ENCODE peak calls at places on chromosome 16, in four cellular contexts. A is T47D, F is HCT116, O is GM12878. E is an unnamed sample.

GRCh38 chr16:7086842-7087616 is 245.6 kb upstream of the RBFOX1 start:
- DNase-seq in A (peak), F (no peak), O (no peak), E (peak)

GRCh38 chr16:66948034-66948821 is 12.8 kb upstream of the CES3 start:
- DNase-seq in A (no peak), F (no peak), O (no peak), E (no peak)

GRCh38 chr16:46650224-46650623 is 29.0 kb upstream of the SHCBP1 start:
- DNase-seq in A (no peak), F (no peak), O (no peak), E (no peak)

GRCh38 chr16:88413231-88413630 is 30.5 kb downstream of the ZNF469 start:
- DNase-seq in A (no peak), F (no peak), O (no peak), E (no peak)

GRCh38 chr16:24847358-24847664 is 1.5 kb downstream of the SLC5A11 start:
- DNase-seq in A (no peak), F (no peak), O (no peak), E (no peak)

GRCh38 chr16:87499189-87499486 is 6.3 kb upstream of the ZCCHC14 start:
- DNase-seq in A (no peak), F (no peak), O (no peak), E (no peak)

GRCh38 chr16:54934536-54935410 is 4.1 kb downstream of the IRX5 start:
- DNase-seq in A (peak), F (no peak), O (no peak), E (no peak)

GRCh38 chr16:30121741-30122620 is 1.0 kb downstream of the MAPK3 start:
- DNase-seq in A (no peak), F (no peak), O (no peak), E (no peak)

GRCh38 chr16:87602005-87602790 is at the start of gene JPH3:
- DNase-seq in A (no peak), F (no peak), O (no peak), E (no peak)

GRCh38 chr16:76665571-76666275 is 388.5 kb downstream of the CNTNAP4 start:
- DNase-seq in A (no peak), F (no peak), O (no peak), E (no peak)

GRCh38 chr16:1990336-1991134 is 765 bp downstream of the SYNGR3 start:
- DNase-seq in A (no peak), F (no peak), O (no peak), E (peak)

GRCh38 chr16:89295915-89296314 is 78.4 kb downstream of the ZNF778 start:
- DNase-seq in A (no peak), F (no peak), O (no peak), E (no peak)

GRCh38 chr16:22641030-22641671 is 130.5 kb downstream of the NPIPB5 start:
- DNase-seq in A (peak), F (peak), O (no peak), E (no peak)

GRCh38 chr16:89096768-89097527 is 3.3 kb downstream of the ACSF3 start:
- DNase-seq in A (no peak), F (no peak), O (no peak), E (no peak)

GRCh38 chr16:50611332-50611934 is 63.2 kb downstream of the NKD1 start:
- DNase-seq in A (no peak), F (no peak), O (no peak), E (peak)

GRCh38 chr16:23148166-23148512 is 1.1 kb downstream of the USP31 start:
- DNase-seq in A (no peak), F (no peak), O (no peak), E (no peak)

GRCh38 chr16:31138621-31139578 is 3.4 kb upstream of the PRSS8 start:
- DNase-seq in A (no peak), F (peak), O (no peak), E (peak)

GRCh38 chr16:13961099-13961811 is 41.3 kb downstream of the ERCC4 start:
- DNase-seq in A (no peak), F (no peak), O (no peak), E (peak)

GRCh38 chr16:11204513-11205047 is 51.4 kb downstream of the SOCS1 start:
- DNase-seq in A (no peak), F (no peak), O (no peak), E (no peak)

GRCh38 chr16:9345046-9345445 is 253.6 kb downstream of the HAPSTR1 start:
- DNase-seq in A (no peak), F (no peak), O (no peak), E (no peak)

GRCh38 chr16:82119405-82119804 is 50.6 kb downstream of the MPHOSPH6 start:
- DNase-seq in A (no peak), F (no peak), O (no peak), E (no peak)

GRCh38 chr16:49698931-49699715 is 156.8 kb downstream of the ZNF423 start:
- DNase-seq in A (no peak), F (no peak), O (no peak), E (no peak)

GRCh38 chr16:55875273-55875672 is at the start of gene CES5A:
- DNase-seq in A (no peak), F (no peak), O (no peak), E (no peak)

GRCh38 chr16:2710711-2711231 is 9.3 kb downstream of the PRSS27 start:
- DNase-seq in A (no peak), F (no peak), O (no peak), E (no peak)

GRCh38 chr16:83701494-83701893 is 106.3 kb upstream of the HSBP1 start:
- DNase-seq in A (peak), F (no peak), O (no peak), E (peak)

GRCh38 chr16:22296225-22297113 is 740 bp upstream of the POLR3E start:
- DNase-seq in A (no peak), F (no peak), O (peak), E (peak)

GRCh38 chr16:84356591-84357116 is 11.7 kb upstream of the ATP2C2 start:
- DNase-seq in A (peak), F (no peak), O (no peak), E (peak)

GRCh38 chr16:54503436-54503835 is 216.8 kb upstream of the IRX3 start:
- DNase-seq in A (no peak), F (no peak), O (no peak), E (no peak)

GRCh38 chr16:23195415-23195978 is 13.0 kb downstream of the SCNN1G start:
- DNase-seq in A (no peak), F (no peak), O (no peak), E (no peak)

GRCh38 chr16:67989322-67990017 is 9.2 kb upstream of the DPEP3 start:
- DNase-seq in A (no peak), F (no peak), O (no peak), E (no peak)
- TF ChIP-seq JUND in A (no peak), F (no peak), O (no peak), E (no peak)

GRCh38 chr16:70432304-70432799 is 6.5 kb downstream of the ST3GAL2 start:
- DNase-seq in A (no peak), F (no peak), O (no peak), E (no peak)

GRCh38 chr16:70429888-70430666 is 8.8 kb downstream of the ST3GAL2 start:
- DNase-seq in A (no peak), F (no peak), O (peak), E (no peak)

GRCh38 chr16:70432800-70433455 is 6.0 kb downstream of the ST3GAL2 start:
- DNase-seq in A (no peak), F (no peak), O (no peak), E (no peak)

GRCh38 chr16:70428178-70428998 is 10.5 kb downstream of the ST3GAL2 start:
- DNase-seq in A (no peak), F (peak), O (peak), E (peak)

DNA sequence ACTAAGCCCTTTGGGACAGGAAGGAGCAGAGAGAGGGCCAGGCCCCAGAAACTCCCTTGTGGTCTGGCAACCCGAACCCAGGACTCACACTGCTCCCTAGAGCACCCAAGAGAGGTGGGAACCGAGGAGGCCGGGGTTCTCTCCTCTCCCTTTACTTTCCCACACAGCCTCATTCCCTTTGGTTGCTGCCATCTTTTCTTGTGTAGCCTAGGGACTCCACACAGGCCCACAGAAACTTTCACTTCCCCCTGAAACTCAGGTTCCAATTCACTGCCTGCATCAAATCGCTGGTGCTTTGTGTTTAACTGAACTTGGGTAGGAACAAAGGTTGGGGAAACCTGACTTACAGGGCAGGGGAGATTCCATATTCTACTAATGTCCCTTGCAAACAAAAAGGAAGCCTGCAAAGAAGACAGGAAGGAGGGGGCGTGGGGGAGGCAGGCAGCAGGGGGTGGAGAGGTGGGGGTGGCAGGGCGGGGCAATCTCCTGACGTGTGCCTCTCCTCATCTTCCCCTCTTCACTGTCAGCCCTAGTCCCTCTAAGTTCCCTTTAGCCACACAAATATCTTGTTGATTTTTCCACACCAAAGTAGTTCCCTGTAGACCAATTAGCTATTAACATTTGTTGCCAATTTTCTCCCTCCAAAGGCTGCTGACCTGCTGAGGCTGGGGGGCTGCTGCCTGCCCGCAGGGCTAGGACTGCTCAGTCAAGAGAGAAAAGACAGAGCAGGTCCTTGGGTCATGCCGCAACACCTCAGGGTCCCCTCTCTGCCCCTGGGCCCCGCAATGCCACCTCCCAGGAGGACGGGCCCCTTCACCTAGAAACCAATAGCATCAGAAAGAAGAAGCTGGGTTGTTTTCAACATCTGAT is 8.0 kb downstream of the ST3GAL2 start:
- DNase-seq in A (no peak), F (no peak), O (peak), E (peak)
- TF ChIP-seq JUND in A (no peak), F (no peak), O (no peak), E (no peak)

GRCh38 chr16:4117250-4117578 is 972 bp upstream of the ADCY9 start:
- DNase-seq in A (no peak), F (no peak), O (no peak), E (no peak)

GRCh38 chr16:4115941-4116327 is 308 bp downstream of the ADCY9 start:
- DNase-seq in A (no peak), F (no peak), O (no peak), E (no peak)

GRCh38 chr16:4114257-4115208 is 1.7 kb downstream of the ADCY9 start:
- DNase-seq in A (no peak), F (no peak), O (no peak), E (no peak)

GRCh38 chr16:4115209-4115940 is 867 bp downstream of the ADCY9 start:
- DNase-seq in A (peak), F (no peak), O (no peak), E (no peak)

DNA sequence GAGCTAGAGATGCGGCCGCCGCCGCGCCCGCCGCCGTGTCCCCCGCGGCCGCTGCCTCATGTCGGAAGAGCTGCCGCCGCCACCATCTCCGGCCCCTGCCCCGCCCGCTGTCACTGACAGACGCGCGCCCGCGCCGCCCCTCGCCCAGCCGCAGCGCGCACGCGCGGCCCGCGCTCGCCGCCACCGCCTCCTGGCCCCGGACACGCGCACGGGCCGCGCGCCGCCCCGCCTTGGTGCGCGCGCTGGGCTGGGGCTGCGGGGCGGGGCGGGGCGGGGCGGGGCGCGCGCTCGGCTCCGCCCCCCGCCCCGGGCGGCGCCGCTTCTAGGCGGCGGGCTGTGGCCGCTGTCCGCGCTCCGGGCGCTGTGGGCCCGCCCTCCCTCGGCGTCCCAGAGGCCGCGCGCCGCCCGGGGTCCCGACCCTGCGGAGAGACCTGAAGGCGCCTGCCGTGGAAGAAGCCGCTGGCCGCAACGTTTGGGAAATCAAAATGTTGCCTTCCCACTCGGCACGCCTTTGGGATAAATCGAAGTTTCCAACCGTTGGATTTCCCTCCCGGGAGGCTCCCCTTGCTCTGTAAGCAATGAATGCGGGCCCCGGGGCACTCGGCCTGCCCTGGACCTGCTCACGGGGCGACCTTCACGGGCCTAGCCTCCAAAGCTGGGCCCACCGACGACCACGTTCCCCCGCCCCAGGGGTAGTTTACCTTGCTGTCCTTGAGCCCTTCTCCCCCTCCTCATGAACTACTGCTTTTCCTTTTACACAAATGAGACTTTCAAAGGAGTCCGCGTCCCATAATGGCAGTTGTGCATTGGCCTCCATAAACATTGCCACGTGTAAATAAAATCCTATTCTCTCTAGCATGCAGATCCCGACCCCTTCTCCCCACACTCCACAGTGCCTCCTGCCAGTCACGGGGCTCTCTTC is at the start of gene ADCY9:
- DNase-seq in A (peak), F (peak), O (no peak), E (peak)
- TF ChIP-seq JUND in A (no peak), F (no peak), O (no peak), E (no peak)

DNA sequence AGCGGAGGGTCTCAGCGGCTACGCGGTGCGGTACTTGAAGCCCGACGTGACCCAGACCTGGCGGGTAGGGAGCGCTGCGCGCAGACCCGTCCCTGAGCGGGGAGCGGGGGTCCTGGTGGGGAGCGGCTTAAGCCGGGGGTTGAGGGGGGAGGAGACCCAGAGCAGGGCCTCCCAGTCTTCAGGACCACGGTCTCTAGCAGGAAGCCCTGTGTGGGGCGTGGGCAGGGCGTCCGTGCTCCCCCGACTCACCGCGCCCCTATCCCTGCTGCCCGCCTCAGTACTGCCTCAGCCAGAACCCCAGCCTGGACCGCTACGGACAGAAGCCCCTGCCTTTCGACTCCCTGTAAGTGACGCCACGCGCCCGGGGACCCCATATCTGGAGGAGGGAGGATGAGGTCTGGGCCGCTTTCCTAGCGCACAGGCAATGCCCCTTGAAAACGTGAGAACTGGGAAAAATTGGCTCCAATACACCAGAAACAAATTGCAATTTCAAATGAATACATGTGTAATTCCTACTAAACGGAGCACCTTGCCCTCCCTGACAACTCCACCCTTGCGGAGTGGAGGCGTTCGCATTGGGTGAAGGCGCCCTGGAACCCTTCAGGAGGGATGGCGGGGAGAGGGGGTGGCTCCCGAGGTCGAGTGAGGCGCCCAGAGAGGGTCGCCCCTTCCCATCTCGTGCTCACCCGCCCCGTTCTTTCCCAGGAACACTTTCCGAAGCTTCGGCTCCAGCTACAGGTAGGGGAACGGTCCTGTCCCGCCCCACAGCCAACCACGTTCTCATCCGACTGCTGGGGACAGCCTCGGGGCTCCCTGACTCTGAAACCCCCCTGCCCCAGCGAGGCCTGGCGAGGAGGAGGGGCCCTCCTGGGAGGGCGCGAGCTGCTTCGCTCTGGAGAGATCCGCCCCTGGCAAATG is 14.5 kb upstream of the CNGB1 start:
- DNase-seq in A (no peak), F (no peak), O (no peak), E (no peak)
- TF ChIP-seq JUND in A (no peak), F (no peak), O (no peak), E (no peak)

GRCh38 chr16:63776437-63776836 is 1345.4 kb downstream of the CDH11 start:
- DNase-seq in A (no peak), F (no peak), O (no peak), E (no peak)
- TF ChIP-seq JUND in A (no peak), F (no peak), O (no peak), E (no peak)

GRCh38 chr16:15778999-15779614 is 77.7 kb downstream of the MYH11 start:
- DNase-seq in A (no peak), F (no peak), O (no peak), E (peak)

GRCh38 chr16:15777533-15778203 is 79.2 kb downstream of the MYH11 start:
- DNase-seq in A (peak), F (peak), O (no peak), E (peak)

GRCh38 chr16:15776572-15776971 is 80.3 kb downstream of the MYH11 start:
- DNase-seq in A (no peak), F (no peak), O (no peak), E (no peak)

GRCh38 chr16:15779664-15780351 is 77.0 kb downstream of the MYH11 start:
- DNase-seq in A (no peak), F (no peak), O (no peak), E (no peak)

DNA sequence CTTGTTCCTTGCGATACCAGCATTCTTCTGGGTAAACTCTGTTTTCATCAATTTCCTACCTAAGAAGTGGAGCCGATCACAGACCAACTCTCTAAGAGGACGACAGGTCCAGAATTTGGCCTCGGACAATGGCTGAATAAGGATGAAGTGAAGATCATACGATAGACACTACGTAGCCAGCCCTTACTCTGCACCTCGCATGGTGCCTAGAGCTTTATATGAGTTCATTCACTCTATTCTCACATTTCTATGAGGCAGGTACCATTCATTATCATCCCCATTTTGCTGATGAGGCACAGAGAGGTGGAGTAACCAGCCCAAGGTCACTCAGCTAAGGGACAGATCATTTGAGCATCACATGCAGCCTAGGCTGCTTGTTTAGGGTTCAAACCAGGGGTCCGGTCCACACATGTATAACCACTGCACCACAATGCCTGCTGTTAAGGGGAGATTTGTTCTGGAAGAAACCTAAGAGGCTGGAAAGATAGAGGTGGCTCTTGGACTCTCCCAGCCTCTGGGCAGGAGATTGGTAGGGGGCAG is 78.6 kb downstream of the MYH11 start:
- DNase-seq in A (no peak), F (no peak), O (no peak), E (no peak)
- TF ChIP-seq JUND in A (no peak), F (no peak), O (no peak), E (no peak)

GRCh38 chr16:85363427-85363826 is 249.7 kb upstream of the GSE1 start:
- DNase-seq in A (no peak), F (no peak), O (no peak), E (no peak)
- TF ChIP-seq JUND in A (no peak), F (no peak), O (no peak), E (no peak)

GRCh38 chr16:62135903-62136302 is 99.7 kb upstream of the CDH8 start:
- DNase-seq in A (no peak), F (no peak), O (no peak), E (no peak)
- TF ChIP-seq JUND in A (no peak), F (no peak), O (no peak), E (no peak)

E was measured in HepG2.